ENCODE peak calls at places on chromosomes 16 and 17, in five cellular contexts. O, X, I, Y and W are unnamed samples.

GRCh38 chr17:38922538-38923291 is 2.7 kb upstream of the LASP1NB start:
- DNase-seq in Y (no peak), I (no peak), X (no peak), O (peak; percentile 63), W (no peak)

GRCh38 chr17:58082870-58083490 is at the start of gene DYNLL2:
- DNase-seq in X (peak; percentile 99), I (peak; percentile 25), Y (peak; percentile 85), O (peak; percentile 89), W (peak; percentile 93)

GRCh38 chr16:72921106-72921505 is 126.8 kb downstream of the ZFHX3 start:
- DNase-seq in O (no peak), I (no peak), Y (no peak), X (no peak), W (no peak)

GRCh38 chr17:74354123-74354522 is 7.5 kb downstream of the BTBD17 start:
- DNase-seq in I (no peak), Y (peak; percentile 67), O (peak; percentile 92), X (no peak), W (peak; percentile 30)

GRCh38 chr17:76414334-76415295 is 30.2 kb downstream of the SPHK1 start:
- DNase-seq in X (peak; percentile 37), O (no peak), Y (no peak), I (no peak), W (no peak)

GRCh38 chr17:2828396-2829038 is 32.3 kb downstream of the RAP1GAP2 start:
- DNase-seq in Y (peak; percentile 52), O (peak; percentile 99), I (no peak), X (peak; percentile 89), W (peak; percentile 54)

GRCh38 chr16:84718-85452 is 6.9 kb downstream of the MPG start:
- DNase-seq in X (no peak), O (no peak), Y (no peak), I (peak; percentile 65), W (no peak)

GRCh38 chr16:11114366-11115164 is 141.4 kb downstream of the SOCS1 start:
- DNase-seq in I (no peak), X (no peak), Y (no peak), O (no peak), W (no peak)

GRCh38 chr17:1764274-1764673 is 2.4 kb downstream of the SERPINF1 start:
- DNase-seq in I (no peak), X (no peak), Y (no peak), O (no peak), W (no peak)

GRCh38 chr16:15919331-15919730 is 30.1 kb upstream of the ABCC1 start:
- DNase-seq in X (no peak), O (no peak), I (no peak), Y (no peak), W (no peak)

GRCh38 chr16:84482001-84482891 is 22.2 kb downstream of the MEAK7 start:
- DNase-seq in X (no peak), O (peak; percentile 33), Y (no peak), I (no peak), W (no peak)

GRCh38 chr17:45073414-45074070 is 12.4 kb downstream of the NMT1 start:
- DNase-seq in O (no peak), I (no peak), X (no peak), Y (no peak), W (no peak)

GRCh38 chr16:12119562-12119961 is 143.0 kb downstream of the SNX29 start:
- DNase-seq in I (no peak), O (no peak), Y (no peak), X (no peak), W (no peak)

GRCh38 chr16:11183035-11183812 is 72.8 kb downstream of the SOCS1 start:
- DNase-seq in Y (no peak), O (peak; percentile 64), I (peak; percentile 81), X (no peak), W (no peak)

DNA sequence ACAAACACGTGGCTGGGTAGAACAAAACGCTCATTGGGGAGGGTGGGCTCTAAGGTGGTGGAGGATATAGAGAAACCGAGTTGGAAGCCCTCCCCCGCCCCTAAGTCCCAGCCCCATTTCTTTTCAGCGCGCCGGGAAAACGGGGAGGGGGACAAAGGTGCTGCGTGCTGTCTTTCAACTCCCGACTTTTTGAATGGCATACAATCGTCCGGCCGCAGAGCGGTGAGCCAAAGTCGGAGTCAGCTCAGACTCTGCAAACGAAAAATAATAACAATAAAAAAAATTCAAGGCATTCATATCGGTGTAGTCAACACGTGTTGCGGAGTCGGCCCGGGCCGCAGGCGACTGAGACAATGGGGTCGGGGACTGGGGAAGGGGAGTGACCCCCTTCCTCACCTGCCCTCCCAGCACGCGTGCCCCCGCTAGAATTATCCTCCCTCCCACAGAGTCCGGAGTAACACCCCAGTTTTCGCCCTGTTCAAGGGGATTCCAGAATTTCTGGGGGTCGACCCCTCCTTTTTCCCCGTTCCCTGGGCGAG is 1.8 kb upstream of the IGF2BP1 start:
- DNase-seq in Y (no peak), O (peak; percentile 78), X (no peak), I (no peak), W (peak; percentile 56)
- TF ChIP-seq SUZ12 in Y (no peak), O (no peak), X (no peak), I (no peak), W (no peak)

DNA sequence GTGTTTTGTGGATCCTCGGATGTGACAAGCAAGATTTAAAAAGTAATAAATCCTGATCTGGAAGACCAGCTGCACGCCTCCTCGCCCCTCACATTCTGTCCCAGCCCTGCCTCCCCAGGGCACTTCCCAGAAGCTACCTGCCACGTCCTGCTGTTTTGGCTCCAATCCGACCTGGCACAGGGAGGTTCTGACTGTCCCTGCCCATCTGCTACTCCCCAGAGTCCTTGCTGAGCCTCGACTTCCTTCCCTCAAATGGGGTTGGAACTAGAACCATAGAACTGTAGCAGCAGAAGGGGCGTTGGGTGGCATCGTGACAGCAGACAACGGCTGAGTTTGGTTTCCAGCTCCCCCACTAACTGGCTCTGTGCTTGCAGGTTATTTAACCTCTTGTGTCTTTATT is 71.7 kb downstream of the RPH3AL start:
- DNase-seq in O (peak; percentile 38), Y (no peak), I (no peak), X (no peak), W (no peak)
- TF ChIP-seq SUZ12 in O (no peak), Y (no peak), I (no peak), X (no peak), W (no peak)

GRCh38 chr17:14670861-14671260 is 370.0 kb downstream of the HS3ST3B1 start:
- DNase-seq in Y (no peak), X (no peak), O (no peak), I (no peak), W (no peak)

DNA sequence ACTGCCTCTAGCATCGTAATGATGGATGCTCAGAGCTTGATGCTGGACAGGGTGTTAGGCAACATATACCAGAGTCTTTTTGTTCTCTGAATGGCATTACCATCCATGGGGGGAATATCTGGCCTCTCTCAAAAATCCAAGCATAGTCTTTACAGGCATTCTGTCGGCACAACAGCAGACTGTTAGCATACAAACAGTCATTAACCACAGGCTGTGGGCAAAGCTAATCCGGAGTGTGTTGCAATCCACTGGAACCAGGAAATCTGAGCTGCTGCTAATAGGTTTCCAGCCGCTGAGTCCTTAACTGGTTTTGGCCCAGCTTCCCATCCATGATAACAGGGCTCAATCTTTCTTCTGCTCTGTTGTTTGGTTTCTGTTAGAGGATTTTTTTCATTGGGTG is 371.9 kb downstream of the HS3ST3B1 start:
- DNase-seq in O (no peak), Y (peak; percentile 5), X (no peak), I (no peak), W (no peak)
- TF ChIP-seq SUZ12 in O (no peak), Y (no peak), X (no peak), I (no peak), W (no peak)

GRCh38 chr16:60686824-60687223 is 1349.4 kb downstream of the CDH8 start:
- DNase-seq in Y (no peak), X (no peak), O (no peak), I (no peak), W (peak; percentile 18)

GRCh38 chr16:60684002-60684401 is 1352.2 kb downstream of the CDH8 start:
- DNase-seq in O (no peak), X (no peak), I (no peak), Y (no peak), W (no peak)

GRCh38 chr16:60681014-60681413 is 1355.2 kb downstream of the CDH8 start:
- DNase-seq in X (no peak), Y (no peak), I (no peak), O (no peak), W (no peak)

GRCh38 chr16:60682219-60682618 is 1354.0 kb downstream of the CDH8 start:
- DNase-seq in X (no peak), Y (no peak), I (no peak), O (no peak), W (no peak)
- TF ChIP-seq SUZ12 in X (no peak), Y (no peak), I (no peak), O (no peak), W (no peak)

GRCh38 chr17:82203920-82204319 is 8.7 kb downstream of the CCDC57 start:
- DNase-seq in O (no peak), I (no peak), Y (no peak), X (no peak), W (no peak)

GRCh38 chr17:82201498-82201910 is 11.1 kb downstream of the CCDC57 start:
- DNase-seq in X (no peak), Y (no peak), I (no peak), O (no peak), W (no peak)

GRCh38 chr17:82204831-82205719 is 7.6 kb downstream of the CCDC57 start:
- DNase-seq in O (no peak), I (no peak), X (no peak), Y (no peak), W (no peak)

GRCh38 chr17:82202981-82203380 is 9.7 kb downstream of the CCDC57 start:
- DNase-seq in X (no peak), I (no peak), Y (no peak), O (no peak), W (no peak)

DNA sequence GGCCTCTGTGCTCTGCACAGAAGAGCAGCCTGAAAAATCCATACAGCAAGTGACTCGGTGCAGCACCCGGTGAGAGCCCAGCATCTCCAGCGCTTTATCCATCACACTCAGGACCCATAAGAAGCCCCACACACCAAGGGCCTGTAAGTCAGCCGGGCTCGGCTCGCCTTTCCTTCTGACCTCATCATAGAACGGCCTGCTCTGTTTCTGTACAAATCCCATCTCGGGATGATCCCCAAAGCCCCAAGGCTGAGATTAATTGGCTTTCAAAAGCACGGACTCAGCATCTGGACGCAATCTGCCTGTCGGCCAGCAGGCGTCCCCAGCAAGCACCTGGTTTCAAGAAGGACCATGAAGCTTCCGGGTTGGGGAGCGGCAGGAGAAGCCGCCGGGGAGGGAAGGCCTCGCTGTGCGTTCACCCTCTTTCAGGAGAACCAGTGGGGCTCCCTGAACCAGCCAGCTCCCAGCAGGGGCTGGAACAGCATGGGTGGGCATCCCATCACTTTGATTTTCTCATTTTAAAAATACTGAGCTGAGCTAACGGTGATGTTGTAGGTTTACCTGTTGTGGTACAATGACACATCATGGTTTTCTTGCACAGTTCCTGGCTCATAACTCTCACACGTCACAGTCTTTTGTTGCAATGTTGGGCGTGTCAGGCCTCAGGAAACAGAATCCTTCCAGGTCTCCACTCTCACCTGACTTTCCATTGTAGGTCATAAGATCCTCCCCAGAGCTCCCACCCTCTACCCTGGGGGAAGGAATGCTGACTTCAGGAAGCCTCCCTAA is 6.7 kb downstream of the CCDC57 start:
- DNase-seq in I (no peak), Y (peak; percentile 84), O (peak; percentile 82), X (peak; percentile 84), W (peak; percentile 47)
- TF ChIP-seq SUZ12 in I (no peak), Y (no peak), O (no peak), X (no peak), W (no peak)

GRCh38 chr17:3959295-3959899 is 4.8 kb downstream of the ATP2A3 start:
- DNase-seq in Y (peak; percentile 62), X (no peak), O (no peak), I (no peak), W (no peak)
- TF ChIP-seq SUZ12 in Y (no peak), X (no peak), O (no peak), I (no peak), W (no peak)